ENCODE peak calls at places on chromosomes 1 and 21, in five cellular contexts. One of them, this sample, is unnamed.

GRCh38 chr1:215567491-215568286 is 585 bp downstream of the KCTD3 start:
- DNase-seq in HepG2: peak
- DNase-seq in K562: peak
- DNase-seq in H1: no peak
- DNase-seq in GM12878: no peak
- DNase-seq in this sample: no peak

GRCh38 chr1:4687943-4688342 is 33.5 kb downstream of the AJAP1 start:
- DNase-seq in H1: no peak
- DNase-seq in HepG2: no peak
- DNase-seq in K562: no peak
- DNase-seq in GM12878: no peak
- DNase-seq in this sample: no peak

GRCh38 chr1:226651041-226651731 is 87.9 kb downstream of the ITPKB start:
- DNase-seq in K562: no peak
- DNase-seq in HepG2: no peak
- DNase-seq in GM12878: no peak
- DNase-seq in H1: no peak
- DNase-seq in this sample: no peak

GRCh38 chr1:36480161-36480560 is 2.6 kb downstream of the CSF3R start:
- DNase-seq in HepG2: no peak
- DNase-seq in GM12878: no peak
- DNase-seq in K562: no peak
- DNase-seq in H1: no peak
- DNase-seq in this sample: no peak

GRCh38 chr21:32463889-32464300 is 51.4 kb downstream of the EVA1C start:
- DNase-seq in HepG2: peak
- DNase-seq in GM12878: no peak
- DNase-seq in K562: no peak
- DNase-seq in H1: no peak
- DNase-seq in this sample: peak

GRCh38 chr21:32207096-32207716 is 71.6 kb downstream of the MIS18A start:
- DNase-seq in H1: no peak
- DNase-seq in GM12878: no peak
- DNase-seq in HepG2: no peak
- DNase-seq in K562: no peak
- DNase-seq in this sample: no peak

GRCh38 chr1:26028490-26028980 is 7.0 kb downstream of the EXTL1 start:
- DNase-seq in H1: no peak
- DNase-seq in HepG2: peak
- DNase-seq in GM12878: no peak
- DNase-seq in K562: no peak
- DNase-seq in this sample: no peak

GRCh38 chr21:45923146-45923545 is 58.4 kb upstream of the COL6A1 start:
- DNase-seq in GM12878: no peak
- DNase-seq in K562: peak
- DNase-seq in HepG2: peak
- DNase-seq in H1: peak
- DNase-seq in this sample: peak

GRCh38 chr1:220462756-220463155 is 65.2 kb upstream of the MARK1 start:
- DNase-seq in HepG2: no peak
- DNase-seq in K562: no peak
- DNase-seq in H1: peak
- DNase-seq in GM12878: no peak
- DNase-seq in this sample: no peak

GRCh38 chr1:27621067-27621920 is 13.7 kb downstream of the FGR start:
- DNase-seq in H1: no peak
- DNase-seq in HepG2: peak
- DNase-seq in K562: no peak
- DNase-seq in GM12878: no peak
- DNase-seq in this sample: no peak

DNA sequence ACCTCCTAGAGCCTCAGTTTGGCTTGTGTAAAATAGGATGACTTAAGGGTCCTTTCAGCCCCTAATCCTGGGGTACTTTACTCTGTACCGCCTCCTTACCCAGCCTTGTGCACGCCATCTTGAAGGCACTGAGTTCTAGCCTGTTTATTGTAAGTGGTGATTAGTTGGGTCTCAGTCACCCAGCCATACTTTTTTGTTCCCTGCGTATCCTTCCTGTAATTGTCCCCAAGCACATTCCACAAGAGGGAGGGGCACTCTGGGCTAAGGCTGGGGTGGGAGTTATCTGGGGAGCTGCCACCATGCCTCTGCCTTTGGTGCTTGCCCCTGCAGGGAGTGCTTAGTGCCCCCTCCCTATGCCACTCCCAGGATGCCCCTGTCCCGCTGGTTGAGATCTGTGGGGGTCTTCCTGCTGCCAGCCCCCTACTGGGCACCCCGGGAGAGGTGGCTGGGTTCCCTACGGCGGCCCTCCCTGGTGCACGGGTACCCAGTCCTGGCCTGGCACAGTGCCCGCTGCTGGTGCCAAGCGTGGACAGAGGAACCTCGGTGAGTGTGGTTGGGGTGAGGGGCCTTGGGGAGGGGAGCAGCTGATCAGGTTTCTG is 856 bp downstream of the FDPS start:
- DNase-seq in HepG2: no peak
- DNase-seq in K562: peak
- DNase-seq in H1: no peak
- DNase-seq in GM12878: no peak
- DNase-seq in this sample: no peak
- TF ChIP-seq SRF in HepG2: no peak
- TF ChIP-seq SRF in K562: no peak
- TF ChIP-seq SRF in H1: no peak
- TF ChIP-seq SRF in GM12878: no peak
- TF ChIP-seq SRF in this sample: no peak

GRCh38 chr1:191608367-191608766 is 549.9 kb upstream of the RGS18 start:
- DNase-seq in GM12878: no peak
- DNase-seq in K562: no peak
- DNase-seq in HepG2: peak
- DNase-seq in H1: no peak
- DNase-seq in this sample: no peak
- TF ChIP-seq EZH2 in GM12878: no peak
- TF ChIP-seq EZH2 in K562: no peak
- TF ChIP-seq EZH2 in HepG2: no peak
- TF ChIP-seq EZH2 in H1: no peak
- TF ChIP-seq EZH2 in this sample: no peak

DNA sequence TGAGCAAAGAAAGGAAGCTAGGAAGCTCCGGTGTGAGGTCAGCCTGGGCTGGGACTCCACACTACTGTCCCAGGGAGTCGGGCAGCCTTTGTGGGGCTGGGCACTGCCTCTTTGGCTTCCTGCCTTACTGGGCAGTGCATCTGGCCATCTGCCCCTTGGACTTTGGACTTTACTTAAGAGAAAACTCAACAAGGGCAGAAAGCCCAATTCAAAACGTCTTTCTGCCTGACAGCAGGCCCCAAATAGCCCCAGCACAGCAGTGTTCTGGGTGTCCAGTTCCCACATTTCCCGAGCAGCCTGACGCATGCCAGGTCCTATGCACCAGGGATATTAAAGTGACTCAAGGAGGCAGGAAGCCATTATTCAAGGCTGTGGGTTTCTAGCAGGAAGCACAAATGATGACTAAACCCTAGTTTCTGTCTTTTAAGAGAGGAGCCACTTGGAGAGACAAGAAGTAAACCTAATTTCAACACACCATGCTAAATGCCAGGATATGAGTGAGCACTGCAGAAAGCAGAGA is 37.9 kb upstream of the EDEM3 start:
- DNase-seq in GM12878: no peak
- DNase-seq in K562: no peak
- DNase-seq in H1: no peak
- DNase-seq in HepG2: peak
- DNase-seq in this sample: peak
- TF ChIP-seq SRF in GM12878: no peak
- TF ChIP-seq SRF in K562: no peak
- TF ChIP-seq SRF in H1: no peak
- TF ChIP-seq SRF in HepG2: no peak
- TF ChIP-seq SRF in this sample: no peak

DNA sequence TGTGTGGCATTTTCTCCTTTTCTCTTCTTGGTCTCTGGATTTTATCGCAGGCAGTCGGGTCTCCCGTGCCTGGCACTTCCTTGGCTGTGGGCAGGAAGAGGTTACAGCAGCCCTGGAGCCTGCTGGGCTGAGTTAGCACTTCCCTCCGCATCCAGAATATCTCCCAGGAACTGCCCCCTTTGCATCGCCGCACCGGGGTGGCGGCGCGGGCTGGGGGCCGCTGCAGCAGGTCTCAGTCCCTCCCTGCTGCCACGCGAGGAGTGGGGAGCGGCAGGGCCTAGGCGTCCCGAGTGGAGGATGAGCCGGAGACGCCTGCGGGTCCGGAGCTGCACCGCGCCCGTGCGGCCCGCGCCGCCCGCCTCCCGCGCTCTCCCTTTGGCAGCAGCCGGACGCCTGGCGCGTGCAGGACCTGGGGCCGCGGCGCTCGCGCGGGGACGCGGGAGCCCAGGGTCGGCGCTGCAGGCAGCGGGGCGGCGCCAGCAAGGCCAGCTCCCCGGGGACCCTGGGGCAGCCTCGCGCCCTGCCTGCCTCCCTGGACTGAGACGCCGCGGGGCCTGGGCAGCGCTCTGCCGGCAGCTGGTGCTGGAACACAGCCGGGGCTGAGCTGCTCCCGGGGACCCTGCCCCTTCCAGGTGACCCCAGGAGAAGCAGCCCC is 192.8 kb downstream of the PRDM2 start:
- DNase-seq in K562: no peak
- DNase-seq in H1: no peak
- DNase-seq in HepG2: no peak
- DNase-seq in GM12878: no peak
- DNase-seq in this sample: no peak
- TF ChIP-seq EZH2 in K562: no peak
- TF ChIP-seq EZH2 in H1: no peak
- TF ChIP-seq EZH2 in HepG2: no peak
- TF ChIP-seq EZH2 in GM12878: no peak
- TF ChIP-seq EZH2 in this sample: no peak

DNA sequence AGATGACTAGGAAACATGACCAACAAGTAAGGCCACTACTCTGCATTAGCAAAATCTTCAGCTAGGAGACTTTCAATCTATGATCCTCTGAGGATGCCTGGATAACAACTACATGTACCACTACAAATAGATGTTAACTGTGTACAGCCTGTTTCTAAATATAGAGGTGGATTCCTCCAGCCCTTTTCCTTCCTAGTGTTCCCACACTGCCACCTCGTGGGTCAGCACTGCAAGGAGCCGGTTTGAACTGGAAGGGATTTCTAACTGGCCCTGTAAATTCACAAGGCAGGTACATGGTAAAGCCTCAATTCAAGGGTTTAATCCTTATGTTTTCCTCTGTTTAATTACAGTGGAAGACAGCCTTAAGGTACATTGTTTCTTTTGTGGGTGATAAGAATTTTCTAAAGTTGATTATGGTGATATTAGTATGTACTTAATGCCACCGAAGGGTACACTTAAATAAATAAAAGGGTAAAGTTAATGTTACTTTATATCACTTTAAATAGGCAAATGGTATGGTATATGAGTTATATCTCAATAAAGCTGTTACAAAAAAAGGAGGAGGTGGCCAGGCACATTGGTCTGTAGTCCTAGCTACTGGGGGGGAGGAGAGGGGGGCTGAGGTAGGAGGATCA is 14.4 kb downstream of the SMYD3 start:
- DNase-seq in H1: no peak
- DNase-seq in HepG2: peak
- DNase-seq in GM12878: no peak
- DNase-seq in K562: peak
- DNase-seq in this sample: peak
- TF ChIP-seq SRF in H1: no peak
- TF ChIP-seq SRF in HepG2: no peak
- TF ChIP-seq SRF in GM12878: no peak
- TF ChIP-seq SRF in K562: no peak
- TF ChIP-seq SRF in this sample: no peak

GRCh38 chr1:31064685-31065309 is 720 bp downstream of the PUM1 start:
- DNase-seq in H1: no peak
- DNase-seq in GM12878: no peak
- DNase-seq in K562: peak
- DNase-seq in HepG2: peak
- DNase-seq in this sample: no peak

GRCh38 chr1:31064115-31064514 is 1.4 kb downstream of the PUM1 start:
- DNase-seq in H1: no peak
- DNase-seq in GM12878: no peak
- DNase-seq in K562: peak
- DNase-seq in HepG2: peak
- DNase-seq in this sample: no peak

GRCh38 chr1:31062867-31063380 is 2.6 kb downstream of the PUM1 start:
- DNase-seq in K562: no peak
- DNase-seq in GM12878: no peak
- DNase-seq in H1: no peak
- DNase-seq in HepG2: no peak
- DNase-seq in this sample: no peak

GRCh38 chr1:31063636-31064035 is 1.9 kb downstream of the PUM1 start:
- DNase-seq in K562: no peak
- DNase-seq in H1: no peak
- DNase-seq in GM12878: no peak
- DNase-seq in HepG2: peak
- DNase-seq in this sample: no peak

GRCh38 chr1:31065310-31066217 is at the start of gene PUM1:
- DNase-seq in HepG2: peak
- DNase-seq in H1: peak
- DNase-seq in K562: peak
- DNase-seq in GM12878: peak
- DNase-seq in this sample: peak
- TF ChIP-seq EZH2 in HepG2: no peak
- TF ChIP-seq EZH2 in H1: no peak
- TF ChIP-seq EZH2 in K562: no peak
- TF ChIP-seq EZH2 in GM12878: no peak
- TF ChIP-seq EZH2 in this sample: no peak

GRCh38 chr1:85283475-85284199 is 7.2 kb upstream of the BCL10 start:
- DNase-seq in H1: no peak
- DNase-seq in GM12878: no peak
- DNase-seq in HepG2: peak
- DNase-seq in K562: peak
- DNase-seq in this sample: no peak
- TF ChIP-seq SRF in H1: no peak
- TF ChIP-seq SRF in GM12878: no peak
- TF ChIP-seq SRF in HepG2: no peak
- TF ChIP-seq SRF in K562: no peak
- TF ChIP-seq SRF in this sample: no peak

GRCh38 chr1:11648039-11648438 is 6.2 kb downstream of the FBXO2 start:
- DNase-seq in GM12878: no peak
- DNase-seq in HepG2: peak
- DNase-seq in H1: no peak
- DNase-seq in K562: no peak
- DNase-seq in this sample: no peak

GRCh38 chr1:11649237-11649623 is 5.0 kb downstream of the FBXO2 start:
- DNase-seq in GM12878: no peak
- DNase-seq in H1: no peak
- DNase-seq in HepG2: no peak
- DNase-seq in K562: no peak
- DNase-seq in this sample: no peak

GRCh38 chr1:11649624-11650330 is 4.5 kb downstream of the FBXO2 start:
- DNase-seq in HepG2: no peak
- DNase-seq in K562: peak
- DNase-seq in H1: no peak
- DNase-seq in GM12878: no peak
- DNase-seq in this sample: no peak

GRCh38 chr1:11647333-11647732 is 6.9 kb downstream of the FBXO2 start:
- DNase-seq in H1: no peak
- DNase-seq in K562: no peak
- DNase-seq in GM12878: no peak
- DNase-seq in HepG2: no peak
- DNase-seq in this sample: no peak

GRCh38 chr1:11648732-11649158 is 5.5 kb downstream of the FBXO2 start:
- DNase-seq in H1: no peak
- DNase-seq in HepG2: no peak
- DNase-seq in K562: peak
- DNase-seq in GM12878: no peak
- DNase-seq in this sample: no peak
- TF ChIP-seq EZH2 in H1: no peak
- TF ChIP-seq EZH2 in HepG2: no peak
- TF ChIP-seq EZH2 in K562: no peak
- TF ChIP-seq EZH2 in GM12878: no peak
- TF ChIP-seq EZH2 in this sample: no peak